ENCODE peak calls at places on chromosomes 12 and 14, in six cellular contexts. S, Q, M, X, C and K are unnamed samples.

GRCh38 chr14:64040044-64040443 is 187.2 kb downstream of the SYNE2 start:
- DNase-seq in S (no peak), Q (no peak), M (peak; percentile 13), X (peak; percentile 10), C (no peak), K (peak; percentile 10)

GRCh38 chr12:26691234-26691970 is 141.6 kb downstream of the ITPR2 start:
- DNase-seq in S (peak; percentile 97), Q (no peak), M (peak; percentile 84), X (peak; percentile 99), C (no peak), K (peak; percentile 92)

GRCh38 chr12:40224439-40225291 is at the start of gene LRRK2:
- DNase-seq in S (peak; percentile 1), Q (peak; percentile 45), M (peak; percentile 78), X (peak; percentile 77), C (peak; percentile 68), K (no peak)

GRCh38 chr14:53845813-53846693 is 110.6 kb downstream of the BMP4 start:
- DNase-seq in S (no peak), Q (no peak), M (peak; percentile 72), X (no peak), C (no peak), K (no peak)

GRCh38 chr14:100679707-100680438 is 46.8 kb upstream of the DLK1 start:
- DNase-seq in S (peak; percentile 83), Q (no peak), M (no peak), X (peak; percentile 90), C (no peak), K (peak; percentile 27)

GRCh38 chr14:53608369-53608768 is 348.3 kb downstream of the BMP4 start:
- DNase-seq in S (no peak), Q (no peak), M (peak; percentile 79), X (no peak), C (no peak), K (no peak)

GRCh38 chr12:68940731-68941130 is 7.8 kb upstream of the CPM start:
- DNase-seq in S (no peak), Q (no peak), M (no peak), X (no peak), C (no peak), K (no peak)

GRCh38 chr12:32841061-32841460 is 55.5 kb downstream of the PKP2 start:
- DNase-seq in S (no peak), Q (no peak), M (no peak), X (no peak), C (no peak), K (no peak)

GRCh38 chr14:69013943-69014782 is 35.1 kb upstream of the ACTN1 start:
- DNase-seq in S (peak; percentile 25), Q (no peak), M (peak; percentile 86), X (peak; percentile 37), C (peak; percentile 55), K (no peak)

GRCh38 chr12:14410841-14411569 is 45.5 kb downstream of the ATF7IP start:
- DNase-seq in S (no peak), Q (no peak), M (no peak), X (peak; percentile 72), C (no peak), K (no peak)

GRCh38 chr12:124601699-124602098 is 34.3 kb upstream of the NCOR2 start:
- DNase-seq in S (no peak), Q (no peak), M (no peak), X (peak; percentile 48), C (no peak), K (no peak)

GRCh38 chr12:7374423-7375144 is 69.4 kb downstream of the CD163L1 start:
- DNase-seq in S (peak; percentile 14), Q (no peak), M (peak; percentile 60), X (no peak), C (no peak), K (no peak)

GRCh38 chr12:124976999-124977398 is 11.9 kb downstream of the DHX37 start:
- DNase-seq in S (no peak), Q (no peak), M (no peak), X (no peak), C (no peak), K (no peak)

GRCh38 chr14:64421166-64421565 is 33.0 kb downstream of the MTHFD1 start:
- DNase-seq in S (peak; percentile 76), Q (no peak), M (peak; percentile 4), X (peak; percentile 89), C (no peak), K (no peak)

GRCh38 chr12:53179694-53180269 is 740 bp upstream of the ZNF740 start:
- DNase-seq in S (no peak), Q (no peak), M (no peak), X (no peak), C (no peak), K (no peak)

GRCh38 chr12:57829025-57829777 is 10.7 kb upstream of the AVIL start:
- DNase-seq in S (no peak), Q (no peak), M (no peak), X (no peak), C (no peak), K (no peak)

GRCh38 chr12:31682136-31682962 is 22.9 kb downstream of the ETFBKMT start:
- DNase-seq in S (peak; percentile 86), Q (no peak), M (peak; percentile 95), X (peak; percentile 74), C (peak; percentile 11), K (peak; percentile 42)

GRCh38 chr14:57549165-57549564 is 55.5 kb upstream of the CCDC198 start:
- DNase-seq in S (no peak), Q (no peak), M (no peak), X (no peak), C (no peak), K (no peak)

GRCh38 chr14:93950948-93951668 is 24.0 kb downstream of the FAM181A start:
- DNase-seq in S (no peak), Q (no peak), M (no peak), X (no peak), C (no peak), K (no peak)
- H3K27ac ChIP-seq in S (no peak overlapping the region), Q (no peak overlapping the region), M (no peak overlapping the region), X (no peak overlapping the region), C (no peak overlapping the region), K (no peak overlapping the region)

DNA sequence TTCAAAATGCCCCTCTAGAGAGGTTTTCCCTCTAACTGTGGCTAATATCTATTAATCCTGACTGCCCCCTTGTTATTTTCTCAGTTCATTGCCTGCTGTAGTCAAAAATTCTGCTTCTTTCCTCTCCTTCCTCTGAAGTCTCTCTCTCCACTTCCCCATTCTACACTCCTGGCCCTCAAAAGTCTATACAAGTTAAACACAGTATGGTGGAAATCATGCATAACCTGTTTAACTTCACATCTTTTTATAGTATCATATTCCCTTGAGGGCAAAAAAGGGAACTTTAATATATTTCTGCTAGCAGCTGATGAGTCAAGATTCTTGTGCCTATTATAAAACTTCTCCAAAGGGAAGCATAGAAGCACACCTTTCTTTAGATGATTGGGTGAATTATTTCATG is 16.7 kb downstream of the GRIP1 start:
- DNase-seq in S (no peak), Q (no peak), M (no peak), X (no peak), C (no peak), K (no peak)
- H3K4me3 ChIP-seq in S (no peak overlapping the region), Q (no peak overlapping the region), M (no peak overlapping the region), X (no peak overlapping the region), C (no peak overlapping the region), K (no peak overlapping the region)

GRCh38 chr12:109625131-109625559 is 51.6 kb downstream of the MVK start:
- DNase-seq in S (peak; percentile 42), Q (no peak), M (peak; percentile 64), X (peak; percentile 40), C (no peak), K (no peak)
- TF ChIP-seq CTCF in S (peak; percentile 47), Q (no peak), M (no peak), X (no peak), C (no peak), K (no peak)

GRCh38 chr14:35826952-35827416 is 846 bp downstream of the BRMS1L start:
- DNase-seq in S (no peak), Q (no peak), M (no peak), X (no peak), C (no peak), K (no peak)
- H3K27ac ChIP-seq in S (no peak overlapping the region), Q (no peak overlapping the region), M (peak overlapping the region; percentile 90), X (peak overlapping the region; percentile 15), C (peak overlapping the region; percentile 100), K (no peak overlapping the region)

GRCh38 chr12:87270894-87271293 is 758.3 kb downstream of the C12orf50 start:
- DNase-seq in S (peak; percentile 68), Q (no peak), M (peak; percentile 60), X (peak; percentile 71), C (no peak), K (no peak)
- H3K4me3 ChIP-seq in S (no peak overlapping the region), Q (no peak overlapping the region), M (no peak overlapping the region), X (no peak overlapping the region), C (no peak overlapping the region), K (no peak overlapping the region)

GRCh38 chr14:45201908-45202307 is 51.1 kb downstream of the MIS18BP1 start:
- DNase-seq in S (peak; percentile 3), Q (no peak), M (peak; percentile 44), X (peak; percentile 41), C (no peak), K (no peak)
- TF ChIP-seq CTCF in S (peak; percentile 54), Q (no peak), M (no peak), X (no peak), C (no peak), K (peak; percentile 21)